ENCODE peak calls at places on chromosome 22, in eight cellular contexts. Z is HCT116, D is PC-3, Q is PC-9, B is OCI-LY7, E is endothelial cell of umbilical vein, L is GM23248, I is SK-N-SH. F is an unnamed sample.

GRCh38 chr22:46965552-46966494 is 203.4 kb downstream of the TBC1D22A start:
- DNase-seq in Z (no peak), D (no peak), Q (no peak), B (no peak), E (no peak), L (no peak), I (no peak), F (no peak)

GRCh38 chr22:37392929-37393328 is 34.4 kb downstream of the ELFN2 start:
- DNase-seq in Z (no peak), D (no peak), Q (no peak), B (no peak), E (no peak), L (no peak), I (no peak), F (no peak)

GRCh38 chr22:35596821-35597220 is 20.3 kb downstream of the MB start:
- DNase-seq in Z (no peak), D (no peak), Q (no peak), B (no peak), E (no peak), L (no peak), I (no peak), F (no peak)

GRCh38 chr22:21972293-21972779 is 10.3 kb downstream of the TOP3B start:
- DNase-seq in Z (no peak), D (peak; percentile 31), Q (no peak), B (peak; percentile 66), E (peak; percentile 40), L (peak; percentile 60), I (peak; percentile 88), F (peak; percentile 24)

GRCh38 chr22:41840216-41840615 is 7.3 kb downstream of the SREBF2 start:
- DNase-seq in Z (no peak), D (no peak), Q (no peak), B (no peak), E (no peak), L (no peak), I (no peak), F (no peak)

GRCh38 chr22:42344391-42344861 is 74.0 kb upstream of the TCF20 start:
- DNase-seq in Z (no peak), D (no peak), Q (no peak), B (no peak), E (no peak), L (peak; percentile 62), I (no peak), F (peak; percentile 70)

GRCh38 chr22:45268167-45268957 is 16.4 kb upstream of the UPK3A start:
- DNase-seq in Z (no peak), D (no peak), Q (no peak), B (no peak), E (peak; percentile 14), L (peak; percentile 60), I (peak; percentile 94), F (no peak)

GRCh38 chr22:37180531-37181231 is 7.4 kb downstream of the C1QTNF6 start:
- DNase-seq in Z (no peak), D (no peak), Q (no peak), B (no peak), E (no peak), L (no peak), I (no peak), F (no peak)

GRCh38 chr22:45031629-45032403 is 22.0 kb upstream of the PHF21B start:
- DNase-seq in Z (no peak), D (no peak), Q (no peak), B (no peak), E (no peak), L (no peak), I (no peak), F (no peak)

GRCh38 chr22:17235149-17235655 is 16.0 kb upstream of the ADA2 start:
- DNase-seq in Z (no peak), D (no peak), Q (no peak), B (no peak), E (no peak), L (no peak), I (no peak), F (no peak)

GRCh38 chr22:37926358-37926757 is 20.3 kb downstream of the MICALL1 start:
- DNase-seq in Z (no peak), D (no peak), Q (no peak), B (no peak), E (no peak), L (no peak), I (peak; percentile 16), F (no peak)

GRCh38 chr22:37803195-37803635 is 4.5 kb upstream of the GCAT start:
- DNase-seq in Z (no peak), D (no peak), Q (no peak), B (no peak), E (peak; percentile 20), L (no peak), I (no peak), F (no peak)

GRCh38 chr22:45925811-45926351 is 51.1 kb downstream of the WNT7B start:
- DNase-seq in Z (no peak), D (peak; percentile 21), Q (no peak), B (no peak), E (no peak), L (no peak), I (no peak), F (peak; percentile 48)

GRCh38 chr22:17086750-17087149 is 1.9 kb downstream of the IL17RA start:
- DNase-seq in Z (no peak), D (no peak), Q (no peak), B (peak; percentile 62), E (no peak), L (peak; percentile 36), I (no peak), F (no peak)

GRCh38 chr22:27212617-27213177 is 555.3 kb downstream of the MIAT start:
- DNase-seq in Z (no peak), D (no peak), Q (no peak), B (no peak), E (peak; percentile 96), L (peak; percentile 100), I (no peak), F (peak; percentile 95)

GRCh38 chr22:27718186-27719032 is 83.1 kb downstream of the MN1 start:
- DNase-seq in Z (peak; percentile 87), D (peak; percentile 87), Q (peak; percentile 87), B (no peak), E (peak; percentile 78), L (peak; percentile 99), I (peak; percentile 54), F (peak; percentile 86)

GRCh38 chr22:35544189-35544588 is 3.6 kb downstream of the RASD2 start:
- DNase-seq in Z (no peak), D (no peak), Q (no peak), B (no peak), E (no peak), L (peak; percentile 17), I (no peak), F (no peak)

GRCh38 chr22:50192056-50192824 is 6.5 kb downstream of the TRABD start:
- DNase-seq in Z (no peak), D (peak; percentile 68), Q (no peak), B (peak; percentile 83), E (no peak), L (peak; percentile 31), I (no peak), F (no peak)

GRCh38 chr22:46546466-46547178 is 9.2 kb upstream of the CELSR1 start:
- DNase-seq in Z (no peak), D (no peak), Q (peak; percentile 75), B (no peak), E (peak; percentile 26), L (peak; percentile 56), I (no peak), F (peak; percentile 39)

GRCh38 chr22:45604239-45604711 is 67.4 kb upstream of the ATXN10 start:
- DNase-seq in Z (no peak), D (no peak), Q (peak; percentile 53), B (no peak), E (no peak), L (peak; percentile 68), I (no peak), F (no peak)

GRCh38 chr22:37486224-37486845 is at the start of gene MFNG:
- DNase-seq in Z (no peak), D (peak; percentile 55), Q (no peak), B (peak; percentile 91), E (peak; percentile 80), L (peak; percentile 68), I (peak; percentile 91), F (peak; percentile 20)

GRCh38 chr22:23077627-23078461 is 7.5 kb downstream of the GNAZ start:
- DNase-seq in Z (no peak), D (no peak), Q (no peak), B (no peak), E (no peak), L (no peak), I (peak; percentile 54), F (no peak)
- H3K79me2 ChIP-seq in Z (no peaks in the 10 kb centered on the region), D (no peaks in the 10 kb centered on the region), Q (no peaks in the 10 kb centered on the region), B (peaks cover under 1% of the 10 kb centered on the region), E (no peaks in the 10 kb centered on the region), L (no peaks in the 10 kb centered on the region), I (no peaks in the 10 kb centered on the region), F (no peaks in the 10 kb centered on the region)

GRCh38 chr22:31151872-31152271 is 8.1 kb upstream of the RNF185 start:
- DNase-seq in Z (no peak), D (no peak), Q (no peak), B (no peak), E (no peak), L (no peak), I (no peak), F (no peak)

GRCh38 chr22:31150615-31151014 is 9.4 kb upstream of the RNF185 start:
- DNase-seq in Z (no peak), D (peak; percentile 18), Q (no peak), B (no peak), E (no peak), L (peak; percentile 30), I (no peak), F (no peak)

GRCh38 chr22:31144223-31144622 is 3.9 kb upstream of the PLA2G3 start:
- DNase-seq in Z (no peak), D (peak; percentile 54), Q (peak; percentile 57), B (no peak), E (no peak), L (peak; percentile 60), I (no peak), F (peak; percentile 23)

GRCh38 chr22:31148953-31149627 is 8.8 kb upstream of the PLA2G3 start:
- DNase-seq in Z (peak; percentile 66), D (peak; percentile 70), Q (peak; percentile 60), B (peak; percentile 61), E (peak; percentile 84), L (peak; percentile 78), I (peak; percentile 88), F (peak; percentile 88)

GRCh38 chr22:31148516-31148915 is 8.2 kb upstream of the PLA2G3 start:
- DNase-seq in Z (no peak), D (no peak), Q (no peak), B (no peak), E (peak; percentile 81), L (peak; percentile 11), I (no peak), F (peak; percentile 45)
- H2AFZ ChIP-seq in Z (peak overlapping the region; percentile 95), D (peak overlapping the region; percentile 24), Q (no peak overlapping the region), B (no peak overlapping the region), E (peak overlapping the region; percentile 73), L (peak overlapping the region; percentile 72), I (peak overlapping the region; percentile 76), F (peak overlapping the region; percentile 69)

GRCh38 chr22:40444483-40444787 is 74.0 kb downstream of the SGSM3 start:
- DNase-seq in Z (no peak), D (no peak), Q (no peak), B (no peak), E (no peak), L (peak; percentile 36), I (no peak), F (no peak)
- H3K79me2 ChIP-seq in Z (no peaks in the 10 kb centered on the region), D (peaks cover 10% of the 10 kb centered on the region), Q (peaks cover 25% of the 10 kb centered on the region), B (peaks cover 84% of the 10 kb centered on the region), E (no peaks in the 10 kb centered on the region), L (peaks cover 83% of the 10 kb centered on the region), I (peaks cover 64% of the 10 kb centered on the region), F (peaks cover 14% of the 10 kb centered on the region)

DNA sequence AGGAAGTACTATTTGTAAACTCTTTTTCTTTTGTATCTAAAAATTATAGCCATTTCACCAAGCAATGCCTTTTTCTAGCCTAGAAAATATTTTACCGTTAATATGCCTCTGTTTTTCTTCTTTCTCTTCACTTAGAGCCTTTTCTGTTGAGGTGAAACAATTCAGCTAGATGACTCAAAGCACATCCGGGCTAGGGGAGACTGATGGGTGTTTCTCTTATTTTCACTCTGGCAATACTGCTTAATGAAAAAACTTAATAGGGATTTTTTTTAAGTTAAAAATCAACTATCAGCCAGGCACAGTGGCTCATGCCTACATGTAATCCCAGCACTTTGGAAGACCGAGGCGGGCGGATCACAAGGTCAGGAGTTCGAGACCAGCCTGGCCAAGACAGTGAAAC is 93.3 kb downstream of the SGSM3 start:
- DNase-seq in Z (no peak), D (no peak), Q (no peak), B (peak; percentile 53), E (no peak), L (no peak), I (no peak), F (no peak)
- H2AFZ ChIP-seq in Z (no peak overlapping the region), D (no peak overlapping the region), Q (no peak overlapping the region), B (peak overlapping the region; percentile 97), E (no peak overlapping the region), L (no peak overlapping the region), I (no peak overlapping the region), F (no peak overlapping the region)

F was measured in fibroblast of lung.